ENCODE peak calls at places on chromosomes 13 and 19, in four cellular contexts. X, Z, M and P are unnamed samples.

GRCh38 chr13:113074401-113074800 is 31.2 kb upstream of the F7 start:
- DNase-seq in Z (no peak), X (no peak), M (no peak), P (no peak)

GRCh38 chr19:29587518-29587986 is 18.5 kb upstream of the POP4 start:
- DNase-seq in Z (no peak), M (no peak), X (no peak), P (peak; percentile 32)

GRCh38 chr13:37418490-37418889 is 180.1 kb downstream of the POSTN start:
- DNase-seq in X (no peak), Z (no peak), M (no peak), P (no peak)

GRCh38 chr19:9913237-9914000 is 22.9 kb downstream of the OLFM2 start:
- DNase-seq in X (no peak), M (no peak), Z (no peak), P (no peak)

GRCh38 chr19:2045501-2046045 is 5.5 kb downstream of the MKNK2 start:
- DNase-seq in M (no peak), X (peak; percentile 69), Z (no peak), P (no peak)

GRCh38 chr13:79782541-79783216 is 301.7 kb downstream of the NDFIP2 start:
- DNase-seq in M (peak; percentile 80), X (no peak), Z (no peak), P (no peak)

GRCh38 chr13:20127563-20128458 is 33.0 kb downstream of the GJA3 start:
- DNase-seq in M (peak; percentile 51), Z (no peak), X (peak; percentile 82), P (peak; percentile 74)

GRCh38 chr13:44489751-44490150 is 86.4 kb downstream of the TSC22D1 start:
- DNase-seq in Z (no peak), X (no peak), M (no peak), P (no peak)

GRCh38 chr13:19601749-19602725 is 31.4 kb upstream of the MPHOSPH8 start:
- DNase-seq in Z (no peak), X (no peak), M (peak; percentile 40), P (peak; percentile 78)

GRCh38 chr13:113861433-113862030 is 2.3 kb downstream of the GAS6 start:
- DNase-seq in Z (no peak), X (peak; percentile 66), M (no peak), P (no peak)

GRCh38 chr19:55368106-55368505 is 2.2 kb downstream of the IL11 start:
- DNase-seq in X (no peak), M (no peak), Z (no peak), P (no peak)

GRCh38 chr13:40126301-40127085 is 471.0 kb downstream of the COG6 start:
- DNase-seq in Z (no peak), X (no peak), M (no peak), P (no peak)

GRCh38 chr19:30523791-30524190 is 151.6 kb downstream of the ZNF536 start:
- DNase-seq in X (no peak), Z (no peak), M (no peak), P (no peak)

GRCh38 chr13:99403458-99403971 is 96.3 kb upstream of the GPR183 start:
- DNase-seq in Z (no peak), M (no peak), X (no peak), P (no peak)

GRCh38 chr13:51122868-51123267 is 11.8 kb upstream of the C13orf42 start:
- DNase-seq in Z (no peak), M (no peak), X (no peak), P (no peak)

GRCh38 chr13:48410199-48410598 is 2.7 kb downstream of the LPAR6 start:
- DNase-seq in X (no peak), Z (no peak), M (no peak), P (no peak)